ENCODE peak calls at places on chromosomes 2 and 18, in eight cellular contexts. One of them, this sample, is unnamed. For H3K9me3 and H3K4me1, the result is how much of the 10 kb centered on the place peaks cover.

GRCh38 chr2:129732630-129733026 is 246.8 kb upstream of the RAB6C start:
- DNase-seq in endothelial cell of umbilical vein: no peak
- DNase-seq in tibial artery: no peak
- DNase-seq in GM23248: no peak
- DNase-seq in Peyer's patch: no peak
- DNase-seq in HCT116: no peak
- DNase-seq in left ventricle myocardium inferior: no peak
- DNase-seq in right lobe of liver: no peak
- DNase-seq in this sample: no peak

GRCh38 chr2:2757764-2758163 is 426.7 kb upstream of the MYT1L start:
- DNase-seq in tibial artery: no peak
- DNase-seq in endothelial cell of umbilical vein: no peak
- DNase-seq in Peyer's patch: no peak
- DNase-seq in GM23248: no peak
- DNase-seq in left ventricle myocardium inferior: no peak
- DNase-seq in HCT116: no peak
- DNase-seq in right lobe of liver: no peak
- DNase-seq in this sample: no peak

GRCh38 chr2:190867182-190867581 is 13.4 kb upstream of the GLS start:
- DNase-seq in GM23248: peak
- DNase-seq in HCT116: no peak
- DNase-seq in endothelial cell of umbilical vein: no peak
- DNase-seq in tibial artery: no peak
- DNase-seq in Peyer's patch: no peak
- DNase-seq in right lobe of liver: no peak
- DNase-seq in left ventricle myocardium inferior: no peak
- DNase-seq in this sample: no peak

GRCh38 chr2:3759331-3759730 is 56.0 kb downstream of the DCDC2C start:
- DNase-seq in HCT116: no peak
- DNase-seq in Peyer's patch: no peak
- DNase-seq in GM23248: peak
- DNase-seq in left ventricle myocardium inferior: no peak
- DNase-seq in right lobe of liver: no peak
- DNase-seq in tibial artery: no peak
- DNase-seq in endothelial cell of umbilical vein: no peak
- DNase-seq in this sample: no peak

GRCh38 chr2:240930096-240930630 is 24.0 kb downstream of the CROCC2 start:
- DNase-seq in right lobe of liver: peak
- DNase-seq in HCT116: no peak
- DNase-seq in Peyer's patch: peak
- DNase-seq in tibial artery: peak
- DNase-seq in GM23248: no peak
- DNase-seq in endothelial cell of umbilical vein: no peak
- DNase-seq in left ventricle myocardium inferior: peak
- DNase-seq in this sample: peak

GRCh38 chr2:203683932-203684556 is 22.4 kb upstream of the CD28 start:
- DNase-seq in HCT116: no peak
- DNase-seq in tibial artery: no peak
- DNase-seq in Peyer's patch: peak
- DNase-seq in endothelial cell of umbilical vein: peak
- DNase-seq in left ventricle myocardium inferior: no peak
- DNase-seq in right lobe of liver: no peak
- DNase-seq in GM23248: peak
- DNase-seq in this sample: no peak

GRCh38 chr2:65351234-65351947 is 81.0 kb downstream of the SPRED2 start:
- DNase-seq in left ventricle myocardium inferior: no peak
- DNase-seq in right lobe of liver: no peak
- DNase-seq in tibial artery: peak
- DNase-seq in endothelial cell of umbilical vein: no peak
- DNase-seq in HCT116: no peak
- DNase-seq in Peyer's patch: no peak
- DNase-seq in GM23248: peak
- DNase-seq in this sample: no peak

GRCh38 chr18:79679552-79680099 is at the start of gene CTDP1:
- DNase-seq in right lobe of liver: peak
- DNase-seq in tibial artery: peak
- DNase-seq in left ventricle myocardium inferior: peak
- DNase-seq in Peyer's patch: peak
- DNase-seq in HCT116: peak
- DNase-seq in GM23248: peak
- DNase-seq in endothelial cell of umbilical vein: peak
- DNase-seq in this sample: peak

GRCh38 chr18:61890344-61890743 is 2.5 kb downstream of the RNF152 start:
- DNase-seq in HCT116: no peak
- DNase-seq in endothelial cell of umbilical vein: no peak
- DNase-seq in Peyer's patch: no peak
- DNase-seq in tibial artery: no peak
- DNase-seq in right lobe of liver: no peak
- DNase-seq in left ventricle myocardium inferior: no peak
- DNase-seq in GM23248: no peak
- DNase-seq in this sample: no peak

GRCh38 chr18:61887838-61888237 is 5.0 kb downstream of the RNF152 start:
- DNase-seq in Peyer's patch: no peak
- DNase-seq in left ventricle myocardium inferior: no peak
- DNase-seq in right lobe of liver: no peak
- DNase-seq in endothelial cell of umbilical vein: no peak
- DNase-seq in GM23248: no peak
- DNase-seq in HCT116: no peak
- DNase-seq in tibial artery: no peak
- DNase-seq in this sample: no peak

GRCh38 chr18:61889541-61889940 is 3.3 kb downstream of the RNF152 start:
- DNase-seq in endothelial cell of umbilical vein: no peak
- DNase-seq in right lobe of liver: no peak
- DNase-seq in tibial artery: no peak
- DNase-seq in Peyer's patch: no peak
- DNase-seq in GM23248: no peak
- DNase-seq in left ventricle myocardium inferior: no peak
- DNase-seq in HCT116: no peak
- DNase-seq in this sample: no peak

GRCh38 chr18:61891271-61891670 is 1.5 kb downstream of the RNF152 start:
- DNase-seq in endothelial cell of umbilical vein: no peak
- DNase-seq in GM23248: peak
- DNase-seq in Peyer's patch: no peak
- DNase-seq in left ventricle myocardium inferior: no peak
- DNase-seq in tibial artery: no peak
- DNase-seq in right lobe of liver: no peak
- DNase-seq in HCT116: no peak
- DNase-seq in this sample: no peak

DNA sequence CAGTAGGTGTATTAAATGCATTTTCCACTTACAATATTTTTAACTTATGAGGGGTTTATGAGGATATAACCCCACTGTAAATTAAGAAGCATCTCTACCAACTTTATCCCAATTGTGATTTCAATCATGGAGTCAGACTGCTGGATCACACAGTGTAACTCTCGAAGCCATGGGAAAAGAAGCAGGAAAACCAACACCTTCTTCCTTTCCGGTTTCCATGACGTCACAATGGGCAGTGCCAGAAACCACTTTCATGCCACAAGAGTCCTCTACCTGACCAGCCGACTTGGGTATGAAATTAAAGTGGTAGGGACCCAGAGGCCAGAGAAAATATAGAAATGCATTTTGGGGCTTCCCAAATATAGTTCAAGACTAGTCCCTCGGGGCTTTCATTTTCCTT is 4.2 kb downstream of the RNF152 start:
- DNase-seq in HCT116: no peak
- DNase-seq in right lobe of liver: no peak
- DNase-seq in tibial artery: no peak
- DNase-seq in endothelial cell of umbilical vein: peak
- DNase-seq in Peyer's patch: no peak
- DNase-seq in left ventricle myocardium inferior: no peak
- DNase-seq in GM23248: no peak
- DNase-seq in this sample: no peak
- H3K4me3 ChIP-seq in HCT116: no peak
- H3K4me3 ChIP-seq in right lobe of liver: no peak
- H3K4me3 ChIP-seq in tibial artery: no peak
- H3K4me3 ChIP-seq in endothelial cell of umbilical vein: no peak
- H3K4me3 ChIP-seq in Peyer's patch: no peak
- H3K4me3 ChIP-seq in left ventricle myocardium inferior: peak
- H3K4me3 ChIP-seq in GM23248: no peak
- H3K4me3 ChIP-seq in this sample: no peak

GRCh38 chr2:236843604-236844003 is 242.1 kb upstream of the COPS8 start:
- DNase-seq in right lobe of liver: no peak
- DNase-seq in tibial artery: no peak
- DNase-seq in left ventricle myocardium inferior: no peak
- DNase-seq in Peyer's patch: no peak
- DNase-seq in endothelial cell of umbilical vein: no peak
- DNase-seq in GM23248: no peak
- DNase-seq in HCT116: no peak
- DNase-seq in this sample: no peak

GRCh38 chr2:236841389-236841788 is 244.3 kb upstream of the COPS8 start:
- DNase-seq in GM23248: no peak
- DNase-seq in right lobe of liver: no peak
- DNase-seq in HCT116: no peak
- DNase-seq in endothelial cell of umbilical vein: no peak
- DNase-seq in tibial artery: peak
- DNase-seq in Peyer's patch: no peak
- DNase-seq in left ventricle myocardium inferior: no peak
- DNase-seq in this sample: no peak

GRCh38 chr2:236840215-236840614 is 245.5 kb upstream of the COPS8 start:
- DNase-seq in GM23248: peak
- DNase-seq in endothelial cell of umbilical vein: no peak
- DNase-seq in Peyer's patch: no peak
- DNase-seq in tibial artery: no peak
- DNase-seq in left ventricle myocardium inferior: no peak
- DNase-seq in HCT116: no peak
- DNase-seq in right lobe of liver: no peak
- DNase-seq in this sample: no peak

GRCh38 chr2:236843061-236843460 is 242.6 kb upstream of the COPS8 start:
- DNase-seq in left ventricle myocardium inferior: no peak
- DNase-seq in endothelial cell of umbilical vein: no peak
- DNase-seq in right lobe of liver: no peak
- DNase-seq in Peyer's patch: no peak
- DNase-seq in GM23248: no peak
- DNase-seq in HCT116: no peak
- DNase-seq in tibial artery: no peak
- DNase-seq in this sample: no peak

DNA sequence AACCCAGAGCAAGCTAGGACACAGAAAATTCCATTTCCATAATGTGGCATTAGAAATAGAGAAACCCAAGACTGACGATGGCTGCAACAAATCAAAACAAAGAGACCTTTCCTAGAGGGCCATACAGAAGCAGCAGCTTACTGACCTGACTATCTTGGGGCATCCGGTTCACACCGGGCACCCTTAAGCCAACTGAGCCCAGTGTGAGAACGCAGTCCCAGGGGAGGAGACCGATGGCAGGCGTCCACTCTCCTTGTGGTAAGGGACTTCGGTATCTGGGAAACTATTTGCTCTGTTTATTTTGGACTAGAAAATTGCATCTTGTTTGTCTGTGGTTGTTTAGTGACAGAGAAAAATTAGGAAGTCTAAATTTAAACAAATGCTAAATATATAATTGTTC is 244.8 kb upstream of the COPS8 start:
- DNase-seq in right lobe of liver: no peak
- DNase-seq in endothelial cell of umbilical vein: no peak
- DNase-seq in GM23248: no peak
- DNase-seq in tibial artery: peak
- DNase-seq in left ventricle myocardium inferior: no peak
- DNase-seq in Peyer's patch: no peak
- DNase-seq in HCT116: no peak
- DNase-seq in this sample: no peak
- H3K9me3 ChIP-seq in right lobe of liver: under half
- H3K9me3 ChIP-seq in endothelial cell of umbilical vein: under half
- H3K9me3 ChIP-seq in GM23248: under half
- H3K9me3 ChIP-seq in tibial artery: under half
- H3K9me3 ChIP-seq in left ventricle myocardium inferior: under half
- H3K9me3 ChIP-seq in Peyer's patch: under half
- H3K9me3 ChIP-seq in HCT116: under half
- H3K9me3 ChIP-seq in this sample: under half

GRCh38 chr2:68057658-68058396 is 5.0 kb downstream of the C1D start:
- DNase-seq in GM23248: peak
- DNase-seq in tibial artery: no peak
- DNase-seq in left ventricle myocardium inferior: no peak
- DNase-seq in HCT116: no peak
- DNase-seq in endothelial cell of umbilical vein: no peak
- DNase-seq in right lobe of liver: no peak
- DNase-seq in Peyer's patch: no peak
- DNase-seq in this sample: no peak
- H3K4me1 ChIP-seq in GM23248: under half
- H3K4me1 ChIP-seq in tibial artery: under half
- H3K4me1 ChIP-seq in left ventricle myocardium inferior: half or more
- H3K4me1 ChIP-seq in HCT116: under half
- H3K4me1 ChIP-seq in endothelial cell of umbilical vein: under half
- H3K4me1 ChIP-seq in right lobe of liver: under half
- H3K4me1 ChIP-seq in Peyer's patch: under half
- H3K4me1 ChIP-seq in this sample: under half

GRCh38 chr2:105391058-105391627 is 7.7 kb downstream of the FHL2 start:
- DNase-seq in GM23248: peak
- DNase-seq in endothelial cell of umbilical vein: peak
- DNase-seq in Peyer's patch: no peak
- DNase-seq in HCT116: no peak
- DNase-seq in right lobe of liver: no peak
- DNase-seq in left ventricle myocardium inferior: no peak
- DNase-seq in tibial artery: no peak
- DNase-seq in this sample: no peak

GRCh38 chr2:105390454-105390853 is 8.4 kb downstream of the FHL2 start:
- DNase-seq in tibial artery: peak
- DNase-seq in right lobe of liver: no peak
- DNase-seq in endothelial cell of umbilical vein: peak
- DNase-seq in left ventricle myocardium inferior: no peak
- DNase-seq in GM23248: peak
- DNase-seq in Peyer's patch: no peak
- DNase-seq in HCT116: no peak
- DNase-seq in this sample: no peak

GRCh38 chr2:105388971-105389381 is 9.9 kb downstream of the FHL2 start:
- DNase-seq in GM23248: peak
- DNase-seq in endothelial cell of umbilical vein: peak
- DNase-seq in Peyer's patch: no peak
- DNase-seq in left ventricle myocardium inferior: no peak
- DNase-seq in HCT116: no peak
- DNase-seq in right lobe of liver: no peak
- DNase-seq in tibial artery: no peak
- DNase-seq in this sample: no peak

GRCh38 chr2:105393373-105394055 is 5.3 kb downstream of the FHL2 start:
- DNase-seq in HCT116: no peak
- DNase-seq in endothelial cell of umbilical vein: peak
- DNase-seq in GM23248: peak
- DNase-seq in right lobe of liver: no peak
- DNase-seq in left ventricle myocardium inferior: peak
- DNase-seq in tibial artery: no peak
- DNase-seq in Peyer's patch: no peak
- DNase-seq in this sample: no peak

DNA sequence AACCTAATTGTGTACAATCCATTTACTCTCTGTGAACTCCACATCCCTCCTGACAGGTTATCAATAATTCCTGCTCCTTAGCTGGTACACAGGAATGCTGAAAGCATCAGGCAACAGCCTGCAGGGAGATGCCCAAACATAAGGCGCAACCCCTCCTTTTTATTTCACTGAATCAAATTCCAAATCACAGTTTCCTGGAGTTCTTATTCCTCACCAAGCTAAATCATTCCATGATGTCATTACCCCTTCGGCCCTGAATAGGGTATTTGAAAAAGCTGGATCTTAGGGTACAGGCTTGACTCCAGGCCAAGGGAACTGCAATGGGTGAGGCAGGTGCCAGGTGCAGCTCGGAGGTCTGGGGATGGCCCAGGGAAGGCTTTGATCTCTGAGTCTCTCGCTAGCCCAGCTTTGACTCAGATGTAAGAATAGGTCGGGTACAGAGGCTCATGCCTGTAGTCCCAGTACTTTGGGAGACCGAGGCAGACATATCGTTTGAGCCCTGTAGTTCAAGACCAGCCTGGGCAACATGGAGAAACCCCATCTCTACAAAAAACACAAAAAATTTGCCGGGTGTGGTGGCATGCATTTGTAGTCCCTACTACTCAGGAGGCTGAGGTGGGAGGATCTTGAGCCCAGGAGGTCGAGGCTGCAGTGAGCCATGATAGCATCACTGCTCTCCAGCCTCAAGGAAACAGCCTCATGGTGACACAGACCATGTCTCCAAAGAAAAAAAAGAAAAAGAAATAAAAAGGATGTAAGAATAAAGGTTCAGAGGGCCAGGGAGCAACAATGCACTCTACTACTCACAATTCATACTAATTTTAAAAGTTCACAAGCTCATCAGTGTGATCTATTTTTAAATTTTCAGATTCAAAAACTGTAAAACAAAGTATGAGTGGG is 6.8 kb downstream of the FHL2 start:
- DNase-seq in HCT116: no peak
- DNase-seq in Peyer's patch: no peak
- DNase-seq in right lobe of liver: no peak
- DNase-seq in endothelial cell of umbilical vein: peak
- DNase-seq in left ventricle myocardium inferior: no peak
- DNase-seq in GM23248: peak
- DNase-seq in tibial artery: no peak
- DNase-seq in this sample: no peak
- H3K4me3 ChIP-seq in HCT116: peak
- H3K4me3 ChIP-seq in Peyer's patch: no peak
- H3K4me3 ChIP-seq in right lobe of liver: no peak
- H3K4me3 ChIP-seq in endothelial cell of umbilical vein: no peak
- H3K4me3 ChIP-seq in left ventricle myocardium inferior: no peak
- H3K4me3 ChIP-seq in GM23248: peak
- H3K4me3 ChIP-seq in tibial artery: no peak
- H3K4me3 ChIP-seq in this sample: no peak